ENCODE peak calls at places on chromosomes 6 and 20, in seven cellular contexts. One of them, this sample, is unnamed. For H3K9me3, the result is how much of the 10 kb centered on the place peaks cover.

GRCh38 chr6:45448417-45449389 is 71.0 kb upstream of the SUPT3H start:
- DNase-seq in lower lobe of right lung: no peak
- DNase-seq in cardiac muscle cell: no peak
- DNase-seq in body of pancreas: no peak
- DNase-seq in transverse colon: no peak
- DNase-seq in tibial nerve: no peak
- DNase-seq in small intestine: no peak
- DNase-seq in this sample: no peak

GRCh38 chr6:27238010-27238983 is 9.2 kb upstream of the PRSS16 start:
- DNase-seq in lower lobe of right lung: no peak
- DNase-seq in cardiac muscle cell: peak
- DNase-seq in body of pancreas: no peak
- DNase-seq in transverse colon: no peak
- DNase-seq in tibial nerve: no peak
- DNase-seq in small intestine: no peak
- DNase-seq in this sample: no peak

GRCh38 chr20:45359406-45360148 is 3.4 kb upstream of the SYS1 start:
- DNase-seq in lower lobe of right lung: no peak
- DNase-seq in cardiac muscle cell: peak
- DNase-seq in body of pancreas: peak
- DNase-seq in transverse colon: peak
- DNase-seq in tibial nerve: no peak
- DNase-seq in small intestine: peak
- DNase-seq in this sample: no peak

GRCh38 chr20:58551631-58552030 is 36.4 kb upstream of the APCDD1L start:
- DNase-seq in lower lobe of right lung: no peak
- DNase-seq in cardiac muscle cell: no peak
- DNase-seq in body of pancreas: no peak
- DNase-seq in transverse colon: no peak
- DNase-seq in tibial nerve: no peak
- DNase-seq in small intestine: no peak
- DNase-seq in this sample: no peak

GRCh38 chr6:154868143-154868594 is 126.9 kb upstream of the TIAM2 start:
- DNase-seq in lower lobe of right lung: no peak
- DNase-seq in cardiac muscle cell: peak
- DNase-seq in body of pancreas: peak
- DNase-seq in transverse colon: no peak
- DNase-seq in tibial nerve: no peak
- DNase-seq in small intestine: peak
- DNase-seq in this sample: no peak

GRCh38 chr6:66396549-66396948 is 689.5 kb upstream of the EYS start:
- DNase-seq in lower lobe of right lung: no peak
- DNase-seq in cardiac muscle cell: no peak
- DNase-seq in body of pancreas: no peak
- DNase-seq in transverse colon: no peak
- DNase-seq in tibial nerve: no peak
- DNase-seq in small intestine: no peak
- DNase-seq in this sample: peak

GRCh38 chr6:25193147-25193864 is 85.9 kb upstream of the CARMIL1 start:
- DNase-seq in lower lobe of right lung: no peak
- DNase-seq in cardiac muscle cell: peak
- DNase-seq in body of pancreas: peak
- DNase-seq in transverse colon: no peak
- DNase-seq in tibial nerve: peak
- DNase-seq in small intestine: no peak
- DNase-seq in this sample: peak

GRCh38 chr20:8242066-8242465 is 110.0 kb downstream of the PLCB1 start:
- DNase-seq in lower lobe of right lung: no peak
- DNase-seq in cardiac muscle cell: no peak
- DNase-seq in body of pancreas: no peak
- DNase-seq in transverse colon: no peak
- DNase-seq in tibial nerve: no peak
- DNase-seq in small intestine: no peak
- DNase-seq in this sample: no peak

GRCh38 chr6:34143196-34143883 is 2.5 kb downstream of the GRM4 start:
- DNase-seq in lower lobe of right lung: peak
- DNase-seq in cardiac muscle cell: no peak
- DNase-seq in body of pancreas: no peak
- DNase-seq in transverse colon: no peak
- DNase-seq in tibial nerve: no peak
- DNase-seq in small intestine: no peak
- DNase-seq in this sample: no peak

GRCh38 chr6:38054526-38054925 is 235.0 kb downstream of the ZFAND3 start:
- DNase-seq in lower lobe of right lung: no peak
- DNase-seq in cardiac muscle cell: no peak
- DNase-seq in body of pancreas: no peak
- DNase-seq in transverse colon: no peak
- DNase-seq in tibial nerve: no peak
- DNase-seq in small intestine: peak
- DNase-seq in this sample: no peak

GRCh38 chr6:17881085-17881883 is 106.2 kb downstream of the KIF13A start:
- DNase-seq in lower lobe of right lung: peak
- DNase-seq in cardiac muscle cell: no peak
- DNase-seq in body of pancreas: peak
- DNase-seq in transverse colon: no peak
- DNase-seq in tibial nerve: no peak
- DNase-seq in small intestine: no peak
- DNase-seq in this sample: peak

GRCh38 chr6:91083226-91083625 is 496.4 kb upstream of the MAP3K7 start:
- DNase-seq in lower lobe of right lung: no peak
- DNase-seq in cardiac muscle cell: peak
- DNase-seq in body of pancreas: no peak
- DNase-seq in transverse colon: no peak
- DNase-seq in tibial nerve: no peak
- DNase-seq in small intestine: no peak
- DNase-seq in this sample: no peak

GRCh38 chr6:121680058-121680457 is 244.6 kb downstream of the GJA1 start:
- DNase-seq in lower lobe of right lung: no peak
- DNase-seq in cardiac muscle cell: no peak
- DNase-seq in body of pancreas: no peak
- DNase-seq in transverse colon: no peak
- DNase-seq in tibial nerve: no peak
- DNase-seq in small intestine: no peak
- DNase-seq in this sample: no peak

GRCh38 chr6:19851273-19852089 is 14.3 kb downstream of the ID4 start:
- DNase-seq in lower lobe of right lung: no peak
- DNase-seq in cardiac muscle cell: peak
- DNase-seq in body of pancreas: peak
- DNase-seq in transverse colon: peak
- DNase-seq in tibial nerve: peak
- DNase-seq in small intestine: peak
- DNase-seq in this sample: no peak

GRCh38 chr20:62210496-62210855 is 9.6 kb downstream of the HRH3 start:
- DNase-seq in lower lobe of right lung: no peak
- DNase-seq in cardiac muscle cell: no peak
- DNase-seq in body of pancreas: no peak
- DNase-seq in transverse colon: no peak
- DNase-seq in tibial nerve: no peak
- DNase-seq in small intestine: no peak
- DNase-seq in this sample: peak

GRCh38 chr20:3980260-3981131 is 34.9 kb downstream of the RNF24 start:
- DNase-seq in lower lobe of right lung: no peak
- DNase-seq in cardiac muscle cell: peak
- DNase-seq in body of pancreas: peak
- DNase-seq in transverse colon: no peak
- DNase-seq in tibial nerve: no peak
- DNase-seq in small intestine: peak
- DNase-seq in this sample: no peak

GRCh38 chr20:9407805-9408421 is 106.5 kb upstream of the LAMP5 start:
- DNase-seq in lower lobe of right lung: no peak
- DNase-seq in cardiac muscle cell: peak
- DNase-seq in body of pancreas: peak
- DNase-seq in transverse colon: peak
- DNase-seq in tibial nerve: peak
- DNase-seq in small intestine: peak
- DNase-seq in this sample: no peak

GRCh38 chr6:89970609-89971337 is 76.5 kb downstream of the GJA10 start:
- DNase-seq in lower lobe of right lung: no peak
- DNase-seq in cardiac muscle cell: peak
- DNase-seq in body of pancreas: peak
- DNase-seq in transverse colon: no peak
- DNase-seq in tibial nerve: peak
- DNase-seq in small intestine: peak
- DNase-seq in this sample: no peak

DNA sequence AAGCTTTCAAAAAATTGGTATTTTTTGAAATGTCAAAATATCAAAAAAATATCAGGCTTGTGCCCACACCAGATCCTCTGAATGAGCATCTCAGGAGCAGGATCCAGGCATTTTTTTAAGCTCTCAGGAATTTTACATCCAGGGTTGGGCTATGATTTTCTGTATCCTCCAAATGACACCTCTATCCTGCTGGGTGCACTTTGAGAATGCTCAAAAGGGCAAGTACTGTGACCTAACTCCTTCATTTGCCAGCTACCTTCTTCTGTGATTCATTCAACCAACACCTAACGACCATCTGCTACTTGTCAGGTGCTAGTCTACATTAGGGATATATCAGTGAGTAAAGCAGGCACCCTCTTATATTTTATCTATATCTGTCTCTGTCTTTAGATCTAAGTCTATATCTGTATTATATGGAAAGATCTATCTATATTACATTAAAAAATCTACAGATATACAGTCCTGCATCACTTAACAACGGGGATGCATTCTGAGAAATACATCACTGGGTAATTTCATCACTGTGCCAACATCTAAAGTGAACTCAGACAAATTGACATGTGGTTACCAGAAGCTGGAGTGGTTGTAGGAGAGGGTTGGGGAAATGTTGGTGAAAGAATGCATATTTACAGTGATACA is 131.6 kb downstream of the KIF16B start:
- DNase-seq in lower lobe of right lung: no peak
- DNase-seq in cardiac muscle cell: no peak
- DNase-seq in body of pancreas: no peak
- DNase-seq in transverse colon: no peak
- DNase-seq in tibial nerve: no peak
- DNase-seq in small intestine: no peak
- DNase-seq in this sample: no peak
- H3K9me3 ChIP-seq in lower lobe of right lung: under half
- H3K9me3 ChIP-seq in cardiac muscle cell: under half
- H3K9me3 ChIP-seq in body of pancreas: under half
- H3K9me3 ChIP-seq in transverse colon: under half
- H3K9me3 ChIP-seq in tibial nerve: under half
- H3K9me3 ChIP-seq in small intestine: under half
- H3K9me3 ChIP-seq in this sample: under half

GRCh38 chr6:158347335-158347734 is 35.1 kb downstream of the TULP4 start:
- DNase-seq in lower lobe of right lung: no peak
- DNase-seq in cardiac muscle cell: no peak
- DNase-seq in body of pancreas: no peak
- DNase-seq in transverse colon: no peak
- DNase-seq in tibial nerve: no peak
- DNase-seq in small intestine: no peak
- DNase-seq in this sample: no peak
- H3K9me3 ChIP-seq in lower lobe of right lung: under half
- H3K9me3 ChIP-seq in cardiac muscle cell: under half
- H3K9me3 ChIP-seq in body of pancreas: under half
- H3K9me3 ChIP-seq in transverse colon: under half
- H3K9me3 ChIP-seq in tibial nerve: under half
- H3K9me3 ChIP-seq in small intestine: under half
- H3K9me3 ChIP-seq in this sample: under half

GRCh38 chr6:159469449-159469848 is 223.6 kb downstream of the SOD2 start:
- DNase-seq in lower lobe of right lung: no peak
- DNase-seq in cardiac muscle cell: no peak
- DNase-seq in body of pancreas: no peak
- DNase-seq in transverse colon: no peak
- DNase-seq in tibial nerve: no peak
- DNase-seq in small intestine: peak
- DNase-seq in this sample: no peak

GRCh38 chr6:159470400-159470799 is 222.6 kb downstream of the SOD2 start:
- DNase-seq in lower lobe of right lung: no peak
- DNase-seq in cardiac muscle cell: no peak
- DNase-seq in body of pancreas: no peak
- DNase-seq in transverse colon: no peak
- DNase-seq in tibial nerve: no peak
- DNase-seq in small intestine: no peak
- DNase-seq in this sample: no peak

GRCh38 chr6:159467473-159468041 is 225.5 kb downstream of the SOD2 start:
- DNase-seq in lower lobe of right lung: no peak
- DNase-seq in cardiac muscle cell: no peak
- DNase-seq in body of pancreas: no peak
- DNase-seq in transverse colon: no peak
- DNase-seq in tibial nerve: no peak
- DNase-seq in small intestine: no peak
- DNase-seq in this sample: no peak

GRCh38 chr6:159473844-159474243 is 219.2 kb downstream of the SOD2 start:
- DNase-seq in lower lobe of right lung: no peak
- DNase-seq in cardiac muscle cell: no peak
- DNase-seq in body of pancreas: peak
- DNase-seq in transverse colon: peak
- DNase-seq in tibial nerve: no peak
- DNase-seq in small intestine: no peak
- DNase-seq in this sample: peak

GRCh38 chr6:159473435-159473834 is 219.6 kb downstream of the SOD2 start:
- DNase-seq in lower lobe of right lung: no peak
- DNase-seq in cardiac muscle cell: no peak
- DNase-seq in body of pancreas: no peak
- DNase-seq in transverse colon: no peak
- DNase-seq in tibial nerve: no peak
- DNase-seq in small intestine: no peak
- DNase-seq in this sample: no peak
- H3K9me3 ChIP-seq in lower lobe of right lung: under half
- H3K9me3 ChIP-seq in cardiac muscle cell: under half
- H3K9me3 ChIP-seq in body of pancreas: under half
- H3K9me3 ChIP-seq in transverse colon: under half
- H3K9me3 ChIP-seq in tibial nerve: under half
- H3K9me3 ChIP-seq in small intestine: under half
- H3K9me3 ChIP-seq in this sample: under half

DNA sequence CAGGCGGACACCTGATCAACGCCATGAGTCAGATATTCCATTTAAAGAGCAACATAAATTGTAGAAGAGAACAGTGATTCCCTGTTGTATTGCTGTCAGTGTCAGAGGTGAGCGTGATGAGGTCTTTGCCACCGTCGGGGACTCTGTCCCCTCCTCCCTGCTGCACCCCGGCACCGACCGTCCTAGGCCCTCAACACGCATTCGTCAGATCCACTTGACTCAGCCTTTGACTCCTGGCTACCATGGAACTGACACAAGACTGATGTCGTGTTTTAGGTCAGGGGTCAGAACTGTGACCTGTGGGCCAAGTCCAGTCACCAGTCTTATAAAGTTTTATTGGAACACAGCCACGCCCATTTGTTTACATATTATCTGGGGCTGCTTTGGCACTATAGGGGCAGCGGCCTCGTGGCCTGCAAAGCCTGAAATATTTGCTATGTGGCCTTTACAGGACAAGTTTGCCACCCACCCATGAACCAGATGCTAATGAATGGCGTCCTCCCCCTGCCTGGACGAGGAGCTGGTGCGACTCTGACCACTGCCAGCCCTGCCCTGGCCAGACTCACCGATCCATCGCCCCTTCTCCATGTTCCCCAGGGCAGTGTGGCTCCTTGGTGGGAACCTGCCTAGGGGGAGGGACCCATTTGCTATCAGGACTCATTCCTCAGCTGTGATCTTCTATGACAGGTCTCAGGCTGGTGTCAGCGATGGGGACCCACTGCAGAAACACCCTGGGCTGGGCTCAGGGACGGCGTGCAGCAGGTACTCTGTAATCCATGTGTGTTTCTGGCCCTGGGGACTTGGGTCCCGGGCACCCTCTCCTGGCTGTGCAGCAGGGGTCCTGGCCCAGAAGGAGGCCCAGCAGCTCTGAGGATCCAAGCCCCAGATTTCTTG is 37.5 kb upstream of the PHACTR3 start:
- DNase-seq in lower lobe of right lung: no peak
- DNase-seq in cardiac muscle cell: no peak
- DNase-seq in body of pancreas: no peak
- DNase-seq in transverse colon: no peak
- DNase-seq in tibial nerve: no peak
- DNase-seq in small intestine: peak
- DNase-seq in this sample: no peak
- H3K9me3 ChIP-seq in lower lobe of right lung: under half
- H3K9me3 ChIP-seq in cardiac muscle cell: under half
- H3K9me3 ChIP-seq in body of pancreas: under half
- H3K9me3 ChIP-seq in transverse colon: under half
- H3K9me3 ChIP-seq in tibial nerve: under half
- H3K9me3 ChIP-seq in small intestine: under half
- H3K9me3 ChIP-seq in this sample: under half